ENCODE peak calls at places on chromosome 22, in ten cellular contexts. X is effector CD4-positive, alpha-beta T cell; N is Daoy; K is breast epithelium; C is NCI-H1694 treated with DMSO at 0.1 percent for 48 hours; A is H1; J is left ventricle myocardium inferior; Q is NCI-H774; L is amniotic stem cell; W is activated T-helper 1 cell treated with anti-CD3 and anti-CD28 coated beads, Interleukin-2, amount 50 U/mL, for 16 hours. H is an unnamed sample.

GRCh38 chr22:25658641-25659040 is 83.3 kb upstream of the MYO18B start:
- DNase-seq in X (no peak), N (no peak), K (no peak), C (no peak), A (no peak), J (no peak), Q (no peak), L (no peak), W (no peak), H (no peak)

GRCh38 chr22:48979482-48979881 is 848.2 kb downstream of the BRD1 start:
- DNase-seq in X (no peak), N (peak; percentile 29), K (no peak), C (peak; percentile 15), A (no peak), J (no peak), Q (no peak), L (no peak), W (no peak), H (no peak)

GRCh38 chr22:32615874-32616564 is 141.4 kb downstream of the FBXO7 start:
- DNase-seq in X (no peak), N (no peak), K (no peak), C (no peak), A (no peak), J (no peak), Q (no peak), L (no peak), W (no peak), H (no peak)

GRCh38 chr22:48569476-48570233 is 1258.0 kb downstream of the BRD1 start:
- DNase-seq in X (no peak), N (no peak), K (no peak), C (no peak), A (no peak), J (no peak), Q (no peak), L (no peak), W (no peak), H (no peak)

GRCh38 chr22:43669190-43669589 is 142.9 kb downstream of the EFCAB6 start:
- DNase-seq in X (no peak), N (no peak), K (no peak), C (no peak), A (no peak), J (no peak), Q (no peak), L (no peak), W (no peak), H (no peak)

GRCh38 chr22:44086759-44087158 is 62.7 kb downstream of the PARVB start:
- DNase-seq in X (no peak), N (no peak), K (no peak), C (no peak), A (no peak), J (no peak), Q (no peak), L (no peak), W (no peak), H (no peak)

GRCh38 chr22:41302016-41302767 is 867 bp downstream of the ZC3H7B start:
- DNase-seq in X (no peak), N (no peak), K (no peak), C (no peak), A (no peak), J (no peak), Q (no peak), L (no peak), W (no peak), H (no peak)

GRCh38 chr22:40196628-40197027 is 18.9 kb downstream of the TNRC6B start:
- DNase-seq in X (no peak), N (peak; percentile 86), K (no peak), C (no peak), A (no peak), J (no peak), Q (no peak), L (peak; percentile 35), W (no peak), H (peak; percentile 85)

GRCh38 chr22:38034278-38034882 is 22.8 kb upstream of the PICK1 start:
- DNase-seq in X (no peak), N (peak; percentile 90), K (peak; percentile 74), C (peak; percentile 4), A (peak; percentile 56), J (peak; percentile 70), Q (no peak), L (peak; percentile 57), W (no peak), H (peak; percentile 82)

GRCh38 chr22:49872347-49872746 is 18.7 kb downstream of the ZBED4 start:
- DNase-seq in X (no peak), N (no peak), K (no peak), C (no peak), A (no peak), J (no peak), Q (no peak), L (no peak), W (no peak), H (no peak)

GRCh38 chr22:47304854-47305253 is 542.4 kb downstream of the TBC1D22A start:
- DNase-seq in X (no peak), N (no peak), K (peak; percentile 30), C (no peak), A (no peak), J (no peak), Q (no peak), L (no peak), W (no peak), H (no peak)

GRCh38 chr22:39514373-39514973 is 5.9 kb upstream of the ATF4 start:
- DNase-seq in X (no peak), N (no peak), K (no peak), C (peak; percentile 35), A (no peak), J (peak; percentile 62), Q (no peak), L (no peak), W (peak; percentile 34), H (no peak)